ENCODE peak calls at places on chromosomes 1 and 21, in eight cellular contexts. One of them, this sample, is unnamed.

GRCh38 chr1:19615438-19615837 is 28.7 kb upstream of the NBL1 start:
- DNase-seq in esophagus squamous epithelium: no peak
- DNase-seq in NCI-H1092: no peak
- DNase-seq in HTR-8/SVneo: no peak
- DNase-seq in memory B cell: no peak
- DNase-seq in islet precursor cell: no peak
- DNase-seq in cardiac fibroblast: no peak
- DNase-seq in A673: no peak
- DNase-seq in this sample: no peak

GRCh38 chr1:223076382-223076781 is 66.7 kb downstream of the TLR5 start:
- DNase-seq in esophagus squamous epithelium: no peak
- DNase-seq in A673: no peak
- DNase-seq in HTR-8/SVneo: no peak
- DNase-seq in islet precursor cell: no peak
- DNase-seq in cardiac fibroblast: peak
- DNase-seq in memory B cell: no peak
- DNase-seq in NCI-H1092: no peak
- DNase-seq in this sample: no peak

GRCh38 chr1:206556748-206557635 is 49.7 kb downstream of the RASSF5 start:
- DNase-seq in HTR-8/SVneo: peak
- DNase-seq in islet precursor cell: peak
- DNase-seq in esophagus squamous epithelium: peak
- DNase-seq in A673: peak
- DNase-seq in memory B cell: peak
- DNase-seq in NCI-H1092: peak
- DNase-seq in cardiac fibroblast: peak
- DNase-seq in this sample: no peak

GRCh38 chr1:208090776-208091291 is 153.3 kb downstream of the PLXNA2 start:
- DNase-seq in NCI-H1092: no peak
- DNase-seq in cardiac fibroblast: no peak
- DNase-seq in A673: no peak
- DNase-seq in memory B cell: no peak
- DNase-seq in esophagus squamous epithelium: no peak
- DNase-seq in islet precursor cell: no peak
- DNase-seq in HTR-8/SVneo: no peak
- DNase-seq in this sample: no peak

GRCh38 chr1:170306948-170307347 is 161.2 kb downstream of the NTMT2 start:
- DNase-seq in HTR-8/SVneo: no peak
- DNase-seq in A673: no peak
- DNase-seq in memory B cell: no peak
- DNase-seq in islet precursor cell: no peak
- DNase-seq in NCI-H1092: no peak
- DNase-seq in cardiac fibroblast: no peak
- DNase-seq in esophagus squamous epithelium: no peak
- DNase-seq in this sample: no peak

GRCh38 chr1:109790735-109791494 is 27.2 kb upstream of the EPS8L3 start:
- DNase-seq in NCI-H1092: no peak
- DNase-seq in memory B cell: no peak
- DNase-seq in islet precursor cell: peak
- DNase-seq in A673: peak
- DNase-seq in HTR-8/SVneo: peak
- DNase-seq in esophagus squamous epithelium: no peak
- DNase-seq in cardiac fibroblast: peak
- DNase-seq in this sample: peak

GRCh38 chr1:21926814-21927530 is 10.1 kb downstream of the HSPG2 start:
- DNase-seq in islet precursor cell: no peak
- DNase-seq in HTR-8/SVneo: no peak
- DNase-seq in A673: no peak
- DNase-seq in cardiac fibroblast: peak
- DNase-seq in memory B cell: no peak
- DNase-seq in esophagus squamous epithelium: no peak
- DNase-seq in NCI-H1092: no peak
- DNase-seq in this sample: no peak

GRCh38 chr1:244005455-244005854 is 45.6 kb upstream of the ZBTB18 start:
- DNase-seq in memory B cell: no peak
- DNase-seq in A673: no peak
- DNase-seq in HTR-8/SVneo: no peak
- DNase-seq in islet precursor cell: peak
- DNase-seq in esophagus squamous epithelium: no peak
- DNase-seq in NCI-H1092: no peak
- DNase-seq in cardiac fibroblast: no peak
- DNase-seq in this sample: no peak

GRCh38 chr1:9302745-9303524 is 10.2 kb downstream of the SPSB1 start:
- DNase-seq in NCI-H1092: no peak
- DNase-seq in islet precursor cell: peak
- DNase-seq in HTR-8/SVneo: peak
- DNase-seq in memory B cell: no peak
- DNase-seq in esophagus squamous epithelium: no peak
- DNase-seq in cardiac fibroblast: peak
- DNase-seq in A673: peak
- DNase-seq in this sample: peak

GRCh38 chr1:21696931-21697330 is 27.8 kb upstream of the RAP1GAP start:
- DNase-seq in cardiac fibroblast: no peak
- DNase-seq in A673: no peak
- DNase-seq in islet precursor cell: peak
- DNase-seq in memory B cell: no peak
- DNase-seq in NCI-H1092: no peak
- DNase-seq in esophagus squamous epithelium: no peak
- DNase-seq in HTR-8/SVneo: no peak
- DNase-seq in this sample: no peak

GRCh38 chr1:6491480-6491962 is at the start of gene PLEKHG5:
- DNase-seq in A673: no peak
- DNase-seq in esophagus squamous epithelium: no peak
- DNase-seq in HTR-8/SVneo: peak
- DNase-seq in islet precursor cell: peak
- DNase-seq in memory B cell: no peak
- DNase-seq in NCI-H1092: no peak
- DNase-seq in cardiac fibroblast: peak
- DNase-seq in this sample: peak

GRCh38 chr1:229557913-229558414 is 543 bp downstream of the ABCB10 start:
- DNase-seq in NCI-H1092: no peak
- DNase-seq in islet precursor cell: peak
- DNase-seq in cardiac fibroblast: peak
- DNase-seq in A673: peak
- DNase-seq in esophagus squamous epithelium: no peak
- DNase-seq in HTR-8/SVneo: peak
- DNase-seq in memory B cell: no peak
- DNase-seq in this sample: no peak

GRCh38 chr1:197776348-197777082 is 1.2 kb upstream of the DENND1B start:
- DNase-seq in memory B cell: no peak
- DNase-seq in HTR-8/SVneo: no peak
- DNase-seq in cardiac fibroblast: peak
- DNase-seq in islet precursor cell: no peak
- DNase-seq in NCI-H1092: no peak
- DNase-seq in esophagus squamous epithelium: no peak
- DNase-seq in A673: no peak
- DNase-seq in this sample: peak

GRCh38 chr1:223706077-223706988 is 6.0 kb upstream of the CAPN2 start:
- DNase-seq in NCI-H1092: peak
- DNase-seq in memory B cell: no peak
- DNase-seq in HTR-8/SVneo: no peak
- DNase-seq in A673: peak
- DNase-seq in esophagus squamous epithelium: no peak
- DNase-seq in cardiac fibroblast: peak
- DNase-seq in islet precursor cell: peak
- DNase-seq in this sample: no peak

GRCh38 chr1:30787266-30787665 is 29.7 kb upstream of the LAPTM5 start:
- DNase-seq in A673: no peak
- DNase-seq in NCI-H1092: no peak
- DNase-seq in esophagus squamous epithelium: no peak
- DNase-seq in cardiac fibroblast: no peak
- DNase-seq in HTR-8/SVneo: no peak
- DNase-seq in islet precursor cell: no peak
- DNase-seq in memory B cell: no peak
- DNase-seq in this sample: no peak

GRCh38 chr21:42151148-42152074 is 67.5 kb upstream of the ABCG1 start:
- DNase-seq in islet precursor cell: peak
- DNase-seq in memory B cell: no peak
- DNase-seq in esophagus squamous epithelium: no peak
- DNase-seq in HTR-8/SVneo: no peak
- DNase-seq in NCI-H1092: no peak
- DNase-seq in A673: no peak
- DNase-seq in cardiac fibroblast: no peak
- DNase-seq in this sample: no peak

GRCh38 chr21:15809818-15810217 is 80.0 kb downstream of the USP25 start:
- DNase-seq in esophagus squamous epithelium: no peak
- DNase-seq in HTR-8/SVneo: no peak
- DNase-seq in NCI-H1092: no peak
- DNase-seq in cardiac fibroblast: peak
- DNase-seq in islet precursor cell: no peak
- DNase-seq in memory B cell: no peak
- DNase-seq in A673: peak
- DNase-seq in this sample: no peak

GRCh38 chr1:225735252-225736149 is 42.1 kb upstream of the SRP9 start:
- DNase-seq in cardiac fibroblast: peak
- DNase-seq in memory B cell: no peak
- DNase-seq in A673: peak
- DNase-seq in NCI-H1092: peak
- DNase-seq in HTR-8/SVneo: peak
- DNase-seq in esophagus squamous epithelium: no peak
- DNase-seq in islet precursor cell: peak
- DNase-seq in this sample: no peak

GRCh38 chr1:88973520-88974137 is 18.8 kb downstream of the KYAT3 start:
- DNase-seq in islet precursor cell: no peak
- DNase-seq in NCI-H1092: no peak
- DNase-seq in A673: peak
- DNase-seq in esophagus squamous epithelium: no peak
- DNase-seq in cardiac fibroblast: peak
- DNase-seq in memory B cell: no peak
- DNase-seq in HTR-8/SVneo: no peak
- DNase-seq in this sample: no peak

GRCh38 chr1:3553166-3553939 is 58.0 kb downstream of the MEGF6 start:
- DNase-seq in esophagus squamous epithelium: no peak
- DNase-seq in A673: no peak
- DNase-seq in islet precursor cell: peak
- DNase-seq in HTR-8/SVneo: peak
- DNase-seq in NCI-H1092: no peak
- DNase-seq in cardiac fibroblast: no peak
- DNase-seq in memory B cell: no peak
- DNase-seq in this sample: no peak